ENCODE peak calls at places on chromosomes 4 and X, in ten cellular contexts. R is fibroblast of lung; O is NCI-H1092 treated with DMSO at 0.1 percent for 48 hours; F is K562; V is HCT116; K is sigmoid colon; I is neural progenitor cell; T is upper lobe of left lung; N is activated naive CD4-positive, alpha-beta T cell treated with Interleukin-2 at 50 U/mL for 16 hours; J is lower lobe of right lung. L is an unnamed sample.

GRCh38 chrX:18360867-18361266 is 6.4 kb upstream of the SCML2 start:
- DNase-seq in R (no peak), O (no peak), F (no peak), V (no peak), K (no peak), I (no peak), T (no peak), N (no peak), J (no peak), L (no peak)

GRCh38 chr4:40731792-40732245 is 17.9 kb upstream of the NSUN7 start:
- DNase-seq in R (no peak), O (peak), F (no peak), V (no peak), K (peak), I (no peak), T (no peak), N (no peak), J (peak), L (no peak)

GRCh38 chr4:2942532-2943363 is 20.5 kb downstream of the NOP14 start:
- DNase-seq in R (no peak), O (no peak), F (no peak), V (no peak), K (no peak), I (no peak), T (peak), N (peak), J (peak), L (no peak)

GRCh38 chr4:83308672-83309071 is 24.1 kb upstream of the COQ2 start:
- DNase-seq in R (no peak), O (no peak), F (no peak), V (no peak), K (no peak), I (peak), T (no peak), N (no peak), J (no peak), L (no peak)

GRCh38 chr4:1290165-1290977 is 680 bp downstream of the MAEA start:
- DNase-seq in R (no peak), O (no peak), F (peak), V (no peak), K (no peak), I (no peak), T (no peak), N (peak), J (no peak), L (no peak)

GRCh38 chr4:106569151-106570029 is 200.8 kb upstream of the GIMD1 start:
- DNase-seq in R (no peak), O (no peak), F (no peak), V (no peak), K (no peak), I (no peak), T (no peak), N (no peak), J (no peak), L (no peak)

GRCh38 chr4:67700119-67700873 is 659 bp downstream of the UBA6 start:
- DNase-seq in R (peak), O (peak), F (peak), V (no peak), K (no peak), I (no peak), T (no peak), N (no peak), J (no peak), L (no peak)

GRCh38 chrX:46587753-46588171 is 14.2 kb downstream of the CHST7 start:
- DNase-seq in R (peak), O (no peak), F (no peak), V (no peak), K (no peak), I (no peak), T (no peak), N (no peak), J (no peak), L (no peak)

GRCh38 chr4:157170321-157170720 is 50.2 kb upstream of the GRIA2 start:
- DNase-seq in R (peak), O (no peak), F (no peak), V (no peak), K (no peak), I (no peak), T (no peak), N (no peak), J (no peak), L (no peak)

GRCh38 chr4:116070283-116070682 is 956.9 kb upstream of the NDST4 start:
- DNase-seq in R (no peak), O (no peak), F (no peak), V (no peak), K (no peak), I (no peak), T (no peak), N (no peak), J (no peak), L (no peak)

GRCh38 chrX:71573591-71573990 is 4.6 kb upstream of the GCNA start:
- DNase-seq in R (no peak), O (no peak), F (no peak), V (no peak), K (no peak), I (no peak), T (no peak), N (no peak), J (no peak), L (no peak)

GRCh38 chr4:3766791-3767561 is 791 bp downstream of the ADRA2C start:
- DNase-seq in R (no peak), O (peak), F (no peak), V (no peak), K (no peak), I (peak), T (no peak), N (no peak), J (no peak), L (no peak)

GRCh38 chr4:10715135-10715534 is 30.6 kb upstream of the CLNK start:
- DNase-seq in R (no peak), O (no peak), F (no peak), V (no peak), K (no peak), I (no peak), T (no peak), N (no peak), J (no peak), L (no peak)